ENCODE peak calls at places on chromosomes 4 and X, in seven cellular contexts. D is HCT116, L is GM23338, X is SK-N-SH, O is A549, I is K562, J is Panc1. Q is an unnamed sample.

GRCh38 chr4:87053802-87054767 is 119.3 kb downstream of the AFF1 start:
- DNase-seq in D (no peak), L (no peak), X (no peak), O (no peak), I (peak), J (no peak), Q (peak)

GRCh38 chrX:19627533-19627932 is 112.2 kb upstream of the MAP3K15 start:
- DNase-seq in D (no peak), L (no peak), X (no peak), O (no peak), I (no peak), J (no peak), Q (no peak)

GRCh38 chr4:38757945-38758344 is 24.8 kb downstream of the TLR10 start:
- DNase-seq in D (peak), L (peak), X (no peak), O (peak), I (peak), J (no peak), Q (no peak)

GRCh38 chr4:107283587-107284559 is 247.8 kb upstream of the DKK2 start:
- DNase-seq in D (no peak), L (peak), X (peak), O (peak), I (no peak), J (no peak), Q (no peak)

GRCh38 chr4:107319386-107319785 is 283.3 kb upstream of the DKK2 start:
- DNase-seq in D (no peak), L (no peak), X (no peak), O (no peak), I (no peak), J (no peak), Q (no peak)

GRCh38 chr4:81919238-81919637 is 447.5 kb upstream of the RASGEF1B start:
- DNase-seq in D (peak), L (peak), X (peak), O (peak), I (peak), J (no peak), Q (peak)

GRCh38 chr4:8053688-8054449 is 104.7 kb downstream of the ABLIM2 start:
- DNase-seq in D (no peak), L (no peak), X (no peak), O (no peak), I (no peak), J (no peak), Q (no peak)

GRCh38 chrX:141278306-141278705 is 36.0 kb upstream of the SPANXC start:
- DNase-seq in D (no peak), L (peak), X (peak), O (peak), I (peak), J (no peak), Q (no peak)

GRCh38 chr4:113935190-113935589 is 44.3 kb downstream of the ARSJ start:
- DNase-seq in D (no peak), L (no peak), X (no peak), O (no peak), I (no peak), J (no peak), Q (no peak)

GRCh38 chr4:74501579-74501978 is 56.6 kb downstream of the AREG start:
- DNase-seq in D (no peak), L (no peak), X (no peak), O (no peak), I (no peak), J (no peak), Q (no peak)

GRCh38 chr4:151087467-151087866 is 12.0 kb upstream of the RPS3A start:
- DNase-seq in D (no peak), L (peak), X (no peak), O (no peak), I (no peak), J (no peak), Q (no peak)

GRCh38 chrX:54785901-54786300 is 12.2 kb downstream of the ITIH6 start:
- DNase-seq in D (no peak), L (peak), X (no peak), O (peak), I (peak), J (no peak), Q (no peak)

GRCh38 chrX:107733686-107734085 is 41.9 kb downstream of the TSC22D3 start:
- DNase-seq in D (no peak), L (no peak), X (no peak), O (no peak), I (no peak), J (no peak), Q (no peak)

GRCh38 chr4:167339781-167340180 is 105.5 kb upstream of the SPOCK3 start:
- DNase-seq in D (no peak), L (no peak), X (no peak), O (no peak), I (no peak), J (no peak), Q (no peak)

GRCh38 chrX:10254746-10255145 is 98.0 kb downstream of the CLCN4 start:
- DNase-seq in D (no peak), L (peak), X (peak), O (peak), I (no peak), J (no peak), Q (peak)

GRCh38 chr4:98939892-98940298 is 11.0 kb upstream of the EIF4E start:
- DNase-seq in D (peak), L (peak), X (peak), O (peak), I (peak), J (no peak), Q (peak)

GRCh38 chr4:158015241-158015640 is 157.6 kb downstream of the GASK1B start:
- DNase-seq in D (no peak), L (no peak), X (no peak), O (no peak), I (no peak), J (no peak), Q (no peak)

GRCh38 chr4:148007303-148007702 is 275.4 kb downstream of the ARHGAP10 start:
- DNase-seq in D (peak), L (no peak), X (no peak), O (peak), I (peak), J (peak), Q (peak)

GRCh38 chrX:75746891-75747639 is 38.0 kb downstream of the MAGEE2 start:
- DNase-seq in D (no peak), L (peak), X (peak), O (peak), I (no peak), J (no peak), Q (no peak)

GRCh38 chrX:154804957-154805695 is at the start of gene MPP1:
- DNase-seq in D (peak), L (peak), X (peak), O (peak), I (peak), J (no peak), Q (peak)

GRCh38 chrX:6558979-6559378 is 24.1 kb upstream of the VCX3A start:
- DNase-seq in D (no peak), L (no peak), X (no peak), O (no peak), I (no peak), J (no peak), Q (no peak)

GRCh38 chrX:49060914-49061313 is 2.1 kb downstream of the CCDC120 start:
- DNase-seq in D (no peak), L (no peak), X (no peak), O (no peak), I (no peak), J (no peak), Q (no peak)

GRCh38 chrX:151983186-151983585 is 8.7 kb upstream of the GABRE start:
- DNase-seq in D (no peak), L (no peak), X (no peak), O (no peak), I (no peak), J (no peak), Q (no peak)

GRCh38 chr4:12041828-12042227 is 613.1 kb upstream of the HS3ST1 start:
- DNase-seq in D (no peak), L (peak), X (no peak), O (no peak), I (no peak), J (no peak), Q (peak)

GRCh38 chrX:30141966-30142365 is 73.4 kb upstream of the MAGEB2 start:
- DNase-seq in D (peak), L (peak), X (peak), O (peak), I (peak), J (no peak), Q (no peak)

GRCh38 chrX:122004127-122004526 is 956.7 kb downstream of the GLUD2 start:
- DNase-seq in D (no peak), L (no peak), X (no peak), O (no peak), I (no peak), J (no peak), Q (no peak)

GRCh38 chrX:19647731-19648588 is 132.7 kb upstream of the MAP3K15 start:
- DNase-seq in D (no peak), L (no peak), X (no peak), O (no peak), I (no peak), J (no peak), Q (no peak)

GRCh38 chr4:48683784-48684666 is 96.1 kb downstream of the FRYL start:
- DNase-seq in D (no peak), L (no peak), X (no peak), O (no peak), I (peak), J (no peak), Q (no peak)

GRCh38 chr4:31482691-31483090 is 762.5 kb downstream of the PCDH7 start:
- DNase-seq in D (no peak), L (no peak), X (no peak), O (no peak), I (no peak), J (no peak), Q (no peak)

GRCh38 chr4:176393306-176394013 is 73.7 kb downstream of the SPCS3 start:
- DNase-seq in D (no peak), L (peak), X (no peak), O (no peak), I (no peak), J (no peak), Q (no peak)

GRCh38 chr4:113355550-113356371 is 306.3 kb downstream of the ANK2 start:
- DNase-seq in D (peak), L (no peak), X (no peak), O (no peak), I (peak), J (no peak), Q (peak)

GRCh38 chr4:37726666-37727065 is 40.5 kb upstream of the RELL1 start:
- DNase-seq in D (no peak), L (no peak), X (no peak), O (no peak), I (no peak), J (no peak), Q (no peak)

GRCh38 chr4:164009435-164009834 is 514.9 kb downstream of the TMA16 start:
- DNase-seq in D (no peak), L (no peak), X (no peak), O (no peak), I (no peak), J (no peak), Q (no peak)

GRCh38 chr4:95188701-95189401 is 359.9 kb downstream of the UNC5C start:
- DNase-seq in D (no peak), L (no peak), X (no peak), O (no peak), I (no peak), J (no peak), Q (no peak)

GRCh38 chr4:17232575-17233253 is 279.2 kb downstream of the QDPR start:
- DNase-seq in D (peak), L (peak), X (peak), O (no peak), I (no peak), J (no peak), Q (no peak)

GRCh38 chr4:48698029-48698901 is 81.8 kb downstream of the FRYL start:
- DNase-seq in D (peak), L (no peak), X (no peak), O (peak), I (peak), J (peak), Q (peak)

GRCh38 chr4:19402666-19403065 is 849.0 kb upstream of the SLIT2 start:
- DNase-seq in D (no peak), L (no peak), X (no peak), O (no peak), I (no peak), J (no peak), Q (no peak)
- TF ChIP-seq REST in D (no peak), L (no peak), X (no peak), O (no peak), I (no peak), J (no peak), Q (no peak)

GRCh38 chr4:2914220-2915126 is 48.7 kb downstream of the NOP14 start:
- DNase-seq in D (no peak), L (no peak), X (no peak), O (no peak), I (no peak), J (no peak), Q (no peak)
- TF ChIP-seq REST in D (no peak), L (no peak), X (no peak), O (no peak), I (no peak), J (no peak), Q (no peak)

GRCh38 chrX:22366866-22367265 is 94.2 kb downstream of the CBLL2 start:
- DNase-seq in D (no peak), L (no peak), X (no peak), O (no peak), I (no peak), J (no peak), Q (no peak)
- TF ChIP-seq REST in D (no peak), L (no peak), X (no peak), O (no peak), I (no peak), J (no peak), Q (no peak)

DNA sequence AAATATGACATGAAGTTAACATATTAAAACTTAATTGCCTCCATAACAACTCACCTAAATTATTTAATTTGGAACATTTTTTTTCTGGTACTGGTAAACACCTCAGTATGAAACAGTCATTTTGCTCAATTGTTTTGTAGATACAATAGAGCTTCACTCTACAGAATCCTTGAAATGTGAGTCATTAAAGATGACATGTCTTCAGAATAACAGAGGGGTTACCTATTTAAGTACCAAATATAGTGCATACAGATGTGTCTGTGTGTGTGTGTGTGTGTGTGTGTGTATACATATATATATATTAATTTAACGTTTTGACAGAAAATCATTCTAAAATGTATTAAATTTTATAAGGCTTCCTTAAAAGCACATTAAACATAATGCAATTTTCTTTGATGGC is 297.6 kb downstream of the INPP4B start:
- DNase-seq in D (no peak), L (no peak), X (no peak), O (no peak), I (no peak), J (no peak), Q (no peak)
- TF ChIP-seq REST in D (no peak), L (no peak), X (no peak), O (no peak), I (no peak), J (no peak), Q (no peak)

GRCh38 chrX:109533631-109534030 is 3.0 kb upstream of the NXT2 start:
- DNase-seq in D (no peak), L (no peak), X (no peak), O (no peak), I (no peak), J (no peak), Q (no peak)

GRCh38 chrX:109535578-109535977 is 1.1 kb upstream of the NXT2 start:
- DNase-seq in D (no peak), L (no peak), X (peak), O (no peak), I (no peak), J (no peak), Q (peak)

GRCh38 chrX:109534933-109535332 is 1.7 kb upstream of the NXT2 start:
- DNase-seq in D (no peak), L (no peak), X (no peak), O (no peak), I (no peak), J (no peak), Q (no peak)

GRCh38 chrX:109536439-109537323 is at the start of gene NXT2:
- DNase-seq in D (peak), L (peak), X (peak), O (peak), I (peak), J (peak), Q (peak)

DNA sequence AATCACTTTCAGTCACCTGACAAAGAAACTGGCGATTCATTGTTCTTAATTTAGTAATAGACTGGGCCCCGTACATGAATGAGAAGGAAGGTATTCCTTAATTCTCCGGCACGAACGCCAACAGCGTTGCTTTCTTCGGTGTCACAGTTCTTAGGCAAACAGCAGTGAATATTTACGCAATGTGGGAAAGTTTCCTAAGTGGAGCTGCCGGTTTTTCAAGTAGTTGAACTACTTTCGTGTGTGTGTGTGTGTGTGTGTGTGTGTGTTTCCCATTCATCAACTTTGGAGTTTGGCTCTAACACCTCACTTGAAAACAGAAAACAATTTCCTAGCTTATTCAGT is 651 bp downstream of the NXT2 start:
- DNase-seq in D (no peak), L (peak), X (no peak), O (peak), I (peak), J (no peak), Q (peak)
- TF ChIP-seq REST in D (no peak), L (no peak), X (no peak), O (no peak), I (no peak), J (no peak), Q (no peak)

GRCh38 chr4:102564399-102564921 is 63.3 kb downstream of the NFKB1 start:
- DNase-seq in D (no peak), L (no peak), X (no peak), O (no peak), I (no peak), J (no peak), Q (no peak)
- TF ChIP-seq REST in D (no peak), L (no peak), X (no peak), O (no peak), I (no peak), J (no peak), Q (no peak)

DNA sequence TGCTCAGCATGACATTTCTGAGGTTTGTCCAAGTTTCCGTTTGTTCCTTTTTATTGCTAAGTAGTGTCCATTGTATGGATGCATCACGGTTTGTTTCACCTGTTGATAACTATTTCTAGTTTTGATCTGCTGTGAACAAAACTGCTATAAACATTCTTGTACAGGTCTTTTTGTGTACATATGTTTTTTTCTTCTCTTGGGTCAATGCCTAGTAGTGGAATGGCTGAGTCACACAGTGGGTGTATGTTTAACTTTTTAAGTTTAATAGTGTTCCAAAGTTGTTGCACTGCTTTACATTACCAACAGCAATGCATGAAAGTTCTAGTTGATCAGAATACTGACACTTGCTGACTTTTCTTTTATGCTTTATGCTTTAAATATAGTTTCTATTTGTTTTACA is 76.7 kb downstream of the MAOB start:
- DNase-seq in D (no peak), L (no peak), X (no peak), O (peak), I (no peak), J (no peak), Q (no peak)
- TF ChIP-seq REST in D (no peak), L (no peak), X (no peak), O (no peak), I (no peak), J (no peak), Q (no peak)

Q was measured in HL-60.